ENCODE peak calls at places on chromosomes 12 and 14, in nine cellular contexts. Y, R, L, G, W, C, K, X and F are unnamed samples.

GRCh38 chr12:91640021-91640420 is 457.4 kb upstream of the DCN start:
- DNase-seq in C (no peak), W (no peak), K (no peak), G (no peak), L (no peak), Y (no peak), R (no peak), X (no peak), F (no peak)

GRCh38 chr12:18045446-18046001 is 44.5 kb downstream of the RERGL start:
- DNase-seq in K (no peak), L (no peak), W (no peak), Y (no peak), C (no peak), R (no peak), X (no peak), G (no peak), F (no peak)

GRCh38 chr12:104506691-104507401 is 50.1 kb downstream of the CHST11 start:
- DNase-seq in K (no peak), G (peak; percentile 44), X (no peak), L (no peak), W (no peak), Y (no peak), C (no peak), R (no peak), F (no peak)

GRCh38 chr14:74524076-74524812 is 30.7 kb downstream of the ISCA2 start:
- DNase-seq in K (no peak), R (no peak), L (peak; percentile 60), W (peak; percentile 53), X (no peak), G (peak; percentile 12), C (peak; percentile 12), Y (no peak), F (no peak)

GRCh38 chr14:64556526-64556925 is 6.8 kb downstream of the PPP1R36 start:
- DNase-seq in C (no peak), K (no peak), L (peak; percentile 92), X (no peak), Y (no peak), R (no peak), G (no peak), W (no peak), F (no peak)

GRCh38 chr12:48036818-48037217 is 32.5 kb upstream of the COL2A1 start:
- DNase-seq in R (no peak), W (no peak), Y (no peak), C (no peak), K (no peak), X (no peak), G (no peak), L (no peak), F (no peak)

GRCh38 chr12:78210894-78211302 is 380.2 kb downstream of the NAV3 start:
- DNase-seq in K (peak; percentile 23), C (no peak), X (no peak), G (no peak), R (peak; percentile 12), Y (no peak), W (no peak), L (peak; percentile 81), F (no peak)

GRCh38 chr12:51883998-51884675 is 3.8 kb upstream of the ANKRD33 start:
- DNase-seq in L (no peak), X (no peak), C (no peak), W (no peak), G (no peak), K (no peak), Y (no peak), R (no peak), F (no peak)

GRCh38 chr12:6551496-6552139 is 4.2 kb downstream of the IFFO1 start:
- DNase-seq in K (no peak), C (peak; percentile 57), R (no peak), G (no peak), Y (peak; percentile 52), W (no peak), X (no peak), L (peak; percentile 72), F (no peak)

GRCh38 chr12:38099686-38100085 is 216.9 kb upstream of the ALG10B start:
- DNase-seq in G (no peak), R (no peak), L (no peak), K (no peak), W (no peak), C (no peak), X (no peak), Y (no peak), F (no peak)

DNA sequence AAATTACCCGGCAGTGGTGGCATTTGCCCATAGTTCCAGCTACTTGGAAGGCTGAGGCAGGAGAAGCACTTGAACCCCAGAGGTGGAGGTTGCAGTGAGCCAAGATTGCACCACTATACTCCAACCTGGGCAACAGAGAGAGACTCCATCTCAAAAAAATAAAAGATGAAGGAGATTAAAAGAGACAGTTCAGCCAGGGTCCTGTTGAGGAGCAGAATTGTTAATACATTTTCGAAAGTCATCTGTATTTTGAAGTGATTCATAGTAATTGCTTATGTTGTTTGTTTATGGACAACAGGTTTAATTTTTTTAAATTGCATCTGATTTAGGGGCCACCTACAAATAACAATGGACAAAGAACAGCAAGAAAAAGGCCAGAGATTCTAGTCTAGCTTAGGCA is 112.9 kb downstream of the DIP2B start:
- DNase-seq in Y (no peak), R (no peak), K (no peak), X (no peak), G (no peak), L (no peak), C (no peak), W (no peak), F (no peak)
- H3K4me1 ChIP-seq in Y (peaks cover 45% of the 10 kb centered on the region), R (peaks cover 14% of the 10 kb centered on the region), K (peaks cover 24% of the 10 kb centered on the region), X (peaks cover 33% of the 10 kb centered on the region), G (peaks cover 38% of the 10 kb centered on the region), L (peaks cover 24% of the 10 kb centered on the region), C (peaks cover 34% of the 10 kb centered on the region), W (peaks cover 17% of the 10 kb centered on the region), F (peaks cover 25% of the 10 kb centered on the region)

GRCh38 chr14:93982684-93983007 is 6.3 kb upstream of the ASB2 start:
- DNase-seq in W (no peak), G (no peak), R (no peak), L (no peak), Y (no peak), X (peak; percentile 28), C (no peak), K (no peak), F (no peak)
- TF ChIP-seq POLR2A in W (no peak), G (no peak), R (no peak), L (no peak), Y (no peak), X (no peak), C (no peak), K (no peak), F (no peak)

GRCh38 chr12:89038831-89039509 is 313.3 kb downstream of the DUSP6 start:
- DNase-seq in L (no peak), C (no peak), R (no peak), W (no peak), K (no peak), Y (no peak), X (no peak), G (no peak), F (no peak)

DNA sequence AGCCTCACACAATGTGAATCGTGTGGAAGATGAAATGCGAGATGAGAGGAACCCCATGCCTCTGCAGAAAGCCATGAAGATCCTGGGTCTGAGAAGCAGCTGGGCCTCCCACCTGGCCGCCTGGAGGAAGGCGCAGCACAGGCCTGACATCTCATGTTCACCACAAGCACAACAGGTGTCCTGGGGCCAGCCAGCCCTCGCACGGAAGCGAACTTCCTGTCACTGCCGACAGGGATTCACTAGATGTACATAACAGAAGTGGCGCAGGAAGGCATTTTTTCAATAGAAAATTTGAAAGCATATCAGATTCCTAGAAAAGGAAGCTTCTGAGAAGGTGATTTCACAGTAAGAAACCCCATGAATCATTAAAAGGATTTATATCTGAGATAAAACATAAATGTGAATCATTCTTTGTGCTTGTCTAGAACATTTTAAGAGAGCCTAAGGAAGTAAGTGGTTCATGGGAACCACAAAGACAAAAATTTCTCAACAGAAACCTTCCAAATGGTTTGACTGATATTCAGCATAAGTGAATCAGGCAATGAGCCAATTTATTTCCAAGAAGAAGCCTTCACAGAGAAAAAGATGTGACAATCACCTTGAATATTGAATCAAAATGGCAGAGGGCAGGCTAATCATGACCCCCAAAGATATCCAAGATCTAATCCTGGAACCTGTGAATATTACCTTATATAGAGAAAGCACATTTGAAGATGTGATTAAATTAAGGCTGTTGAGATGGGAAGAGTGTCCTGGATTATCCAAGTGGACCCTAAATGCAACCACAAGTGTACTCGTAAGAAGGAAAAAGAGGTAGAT is 311.9 kb downstream of the DUSP6 start:
- DNase-seq in Y (no peak), C (peak; percentile 57), L (peak; percentile 44), K (peak; percentile 24), W (no peak), R (no peak), X (no peak), G (peak; percentile 4), F (no peak)
- TF ChIP-seq CTCF in Y (no peak), C (no peak), L (no peak), K (no peak), W (no peak), R (no peak), X (no peak), G (no peak), F (no peak)

GRCh38 chr12:55626154-55626553 is 10.5 kb upstream of the OR10P1 start:
- DNase-seq in C (no peak), L (no peak), K (no peak), Y (no peak), G (no peak), X (no peak), R (no peak), W (no peak), F (no peak)

GRCh38 chr12:55631056-55631455 is 5.6 kb upstream of the OR10P1 start:
- DNase-seq in G (no peak), K (no peak), W (no peak), R (no peak), C (no peak), Y (no peak), X (no peak), L (no peak), F (no peak)

GRCh38 chr12:55634186-55634585 is 2.5 kb upstream of the OR10P1 start:
- DNase-seq in Y (no peak), R (no peak), K (no peak), L (no peak), W (no peak), G (no peak), X (no peak), C (no peak), F (no peak)

GRCh38 chr12:55631743-55632142 is 4.9 kb upstream of the OR10P1 start:
- DNase-seq in G (no peak), L (no peak), Y (no peak), R (no peak), X (no peak), W (no peak), K (no peak), C (no peak), F (no peak)

DNA sequence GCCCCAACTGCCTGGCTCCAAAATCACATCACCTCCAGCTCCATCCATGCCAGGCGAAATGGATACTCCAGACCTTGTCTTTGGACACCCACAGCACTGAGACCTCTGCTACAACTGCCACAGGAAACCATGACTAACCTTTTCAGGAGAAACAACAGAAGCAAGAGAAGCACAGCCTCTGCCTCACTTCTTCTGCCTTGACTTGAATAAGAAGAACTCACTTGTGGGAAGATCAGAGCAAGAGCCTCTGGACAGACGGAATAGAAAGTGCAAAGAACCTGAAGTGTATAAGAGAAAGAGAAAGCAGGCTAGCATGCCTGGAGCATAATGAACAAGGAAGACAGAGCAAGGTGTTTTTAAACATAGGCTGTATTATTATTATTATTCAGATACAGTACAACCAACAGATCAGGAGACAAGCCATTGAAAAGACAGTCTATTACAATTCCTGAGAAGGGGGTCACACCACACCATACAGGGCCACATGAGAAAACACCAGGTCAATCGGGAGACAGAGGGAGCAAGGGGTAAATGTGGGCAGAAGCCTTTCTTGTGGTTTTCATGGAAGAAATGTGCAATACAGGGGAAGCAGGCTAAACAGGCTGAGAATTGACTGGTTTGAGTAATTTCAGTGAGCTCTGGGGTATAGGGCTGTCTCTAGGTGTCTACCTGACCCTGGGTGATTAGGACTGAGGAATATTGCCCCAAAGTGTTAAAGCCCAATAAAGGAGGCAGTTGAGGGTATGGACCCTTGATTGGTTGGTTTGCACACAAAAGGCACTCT is 7.4 kb upstream of the OR10P1 start:
- DNase-seq in W (no peak), G (no peak), C (no peak), X (no peak), K (no peak), Y (no peak), L (no peak), R (no peak), F (no peak)
- H3K4me1 ChIP-seq in W (no peaks in the 10 kb centered on the region), G (no peaks in the 10 kb centered on the region), C (no peaks in the 10 kb centered on the region), X (no peaks in the 10 kb centered on the region), K (no peaks in the 10 kb centered on the region), Y (no peaks in the 10 kb centered on the region), L (no peaks in the 10 kb centered on the region), R (no peaks in the 10 kb centered on the region), F (no peaks in the 10 kb centered on the region)